ENCODE peak calls at places on chromosomes 16 and 17, in five cellular contexts. M, K, J, G and Q are unnamed samples.

GRCh38 chr16:50282010-50282538 is 15.7 kb downstream of the ADCY7 start:
- DNase-seq in M (peak), K (peak), J (peak), G (no peak), Q (peak)

GRCh38 chr17:48003686-48004120 is 32.8 kb downstream of the CDK5RAP3 start:
- DNase-seq in M (no peak), K (no peak), J (no peak), G (peak), Q (no peak)

GRCh38 chr17:17508019-17508535 is 11.9 kb upstream of the RASD1 start:
- DNase-seq in M (no peak), K (no peak), J (peak), G (no peak), Q (no peak)

GRCh38 chr17:58324409-58325288 is 3.9 kb downstream of the TSPOAP1 start:
- DNase-seq in M (peak), K (no peak), J (peak), G (peak), Q (peak)

GRCh38 chr17:57806083-57806830 is 43.6 kb downstream of the MRPS23 start:
- DNase-seq in M (no peak), K (no peak), J (no peak), G (peak), Q (no peak)

GRCh38 chr17:78903101-78903779 is at the start of gene CEP295NL:
- DNase-seq in M (no peak), K (no peak), J (peak), G (peak), Q (no peak)

GRCh38 chr16:31350275-31351005 is 4.5 kb upstream of the ITGAX start:
- DNase-seq in M (no peak), K (peak), J (no peak), G (no peak), Q (no peak)

GRCh38 chr17:75487351-75488070 is 27.8 kb downstream of the CASKIN2 start:
- DNase-seq in M (no peak), K (peak), J (peak), G (peak), Q (no peak)

GRCh38 chr16:67674851-67675578 is 8.4 kb downstream of the C16orf86 start:
- DNase-seq in M (no peak), K (no peak), J (no peak), G (peak), Q (no peak)

GRCh38 chr16:46658925-46659324 is 30.1 kb downstream of the VPS35 start:
- DNase-seq in M (no peak), K (peak), J (no peak), G (no peak), Q (no peak)

GRCh38 chr17:19686400-19687090 is 29.8 kb downstream of the SLC47A2 start:
- DNase-seq in M (no peak), K (no peak), J (no peak), G (no peak), Q (no peak)

GRCh38 chr17:4604111-4604644 is 19.8 kb downstream of the SMTNL2 start:
- DNase-seq in M (peak), K (no peak), J (peak), G (peak), Q (peak)

GRCh38 chr17:38687291-38687690 is 12.5 kb upstream of the EPOP start:
- DNase-seq in M (no peak), K (no peak), J (no peak), G (no peak), Q (no peak)

GRCh38 chr17:56325561-56325960 is 172.3 kb downstream of the ANKFN1 start:
- DNase-seq in M (no peak), K (no peak), J (no peak), G (peak), Q (no peak)

GRCh38 chr16:85986931-85987749 is 88.2 kb downstream of the IRF8 start:
- DNase-seq in M (no peak), K (no peak), J (no peak), G (peak), Q (no peak)

GRCh38 chr17:21842332-21843317 is 150.3 kb downstream of the KCNJ18 start:
- DNase-seq in M (no peak), K (no peak), J (peak), G (no peak), Q (no peak)

GRCh38 chr17:31802502-31802901 is 56.5 kb downstream of the COPRS start:
- DNase-seq in M (no peak), K (no peak), J (no peak), G (no peak), Q (no peak)

GRCh38 chr17:77527836-77528505 is 387.2 kb downstream of the SEC14L1 start:
- DNase-seq in M (peak), K (no peak), J (peak), G (peak), Q (no peak)

GRCh38 chr17:38600906-38601305 is 4.8 kb downstream of the SRCIN1 start:
- DNase-seq in M (no peak), K (no peak), J (no peak), G (peak), Q (no peak)

GRCh38 chr16:79267781-79268180 is 332.8 kb downstream of the MAF start:
- DNase-seq in M (no peak), K (no peak), J (no peak), G (peak), Q (no peak)

GRCh38 chr17:71500761-71501555 is 619.9 kb upstream of the SOX9 start:
- DNase-seq in M (no peak), K (no peak), J (no peak), G (no peak), Q (no peak)

GRCh38 chr16:84595052-84595481 is 22.8 kb downstream of the COTL1 start:
- DNase-seq in M (peak), K (no peak), J (no peak), G (no peak), Q (no peak)

GRCh38 chr16:79212114-79212791 is 388.3 kb downstream of the MAF start:
- DNase-seq in M (no peak), K (no peak), J (no peak), G (peak), Q (no peak)

GRCh38 chr16:3945751-3946603 is 65.5 kb upstream of the CREBBP start:
- DNase-seq in M (peak), K (no peak), J (no peak), G (peak), Q (peak)

GRCh38 chr17:2595736-2596135 is 2.3 kb downstream of the PAFAH1B1 start:
- DNase-seq in M (no peak), K (no peak), J (no peak), G (peak), Q (no peak)

GRCh38 chr16:61823326-61823725 is 212.9 kb downstream of the CDH8 start:
- DNase-seq in M (no peak), K (no peak), J (no peak), G (no peak), Q (no peak)

GRCh38 chr17:3761918-3762380 is 38.2 kb downstream of the HASPIN start:
- DNase-seq in M (no peak), K (no peak), J (no peak), G (peak), Q (no peak)

GRCh38 chr17:71726320-71726719 is 394.5 kb upstream of the SOX9 start:
- DNase-seq in M (no peak), K (no peak), J (no peak), G (no peak), Q (no peak)

GRCh38 chr16:1964046-1964505 is 550 bp downstream of the RPS2 start:
- DNase-seq in M (no peak), K (no peak), J (no peak), G (no peak), Q (no peak)

GRCh38 chr17:42842286-42842685 is 2.1 kb upstream of the AOC2 start:
- DNase-seq in M (no peak), K (no peak), J (no peak), G (no peak), Q (no peak)

GRCh38 chr16:11655655-11656054 is 12.6 kb upstream of the SNN start:
- DNase-seq in M (no peak), K (no peak), J (no peak), G (no peak), Q (no peak)

GRCh38 chr16:2149630-2150417 is 1.4 kb downstream of the RAB26 start:
- DNase-seq in M (no peak), K (no peak), J (no peak), G (peak), Q (no peak)

GRCh38 chr16:85474808-85475207 is 138.3 kb upstream of the GSE1 start:
- DNase-seq in M (no peak), K (no peak), J (no peak), G (no peak), Q (no peak)

GRCh38 chr16:17685445-17685844 is 214.7 kb upstream of the XYLT1 start:
- DNase-seq in M (no peak), K (no peak), J (no peak), G (no peak), Q (no peak)

GRCh38 chr17:39229274-39229913 is 3.6 kb upstream of the STAC2 start:
- DNase-seq in M (no peak), K (no peak), J (no peak), G (peak), Q (no peak)

GRCh38 chr16:70390774-70391173 is 44.1 kb downstream of the DDX19A start:
- DNase-seq in M (no peak), K (no peak), J (no peak), G (no peak), Q (no peak)

GRCh38 chr17:77644981-77645380 is 313.5 kb upstream of the TNRC6C start:
- DNase-seq in M (no peak), K (no peak), J (peak), G (peak), Q (no peak)

DNA sequence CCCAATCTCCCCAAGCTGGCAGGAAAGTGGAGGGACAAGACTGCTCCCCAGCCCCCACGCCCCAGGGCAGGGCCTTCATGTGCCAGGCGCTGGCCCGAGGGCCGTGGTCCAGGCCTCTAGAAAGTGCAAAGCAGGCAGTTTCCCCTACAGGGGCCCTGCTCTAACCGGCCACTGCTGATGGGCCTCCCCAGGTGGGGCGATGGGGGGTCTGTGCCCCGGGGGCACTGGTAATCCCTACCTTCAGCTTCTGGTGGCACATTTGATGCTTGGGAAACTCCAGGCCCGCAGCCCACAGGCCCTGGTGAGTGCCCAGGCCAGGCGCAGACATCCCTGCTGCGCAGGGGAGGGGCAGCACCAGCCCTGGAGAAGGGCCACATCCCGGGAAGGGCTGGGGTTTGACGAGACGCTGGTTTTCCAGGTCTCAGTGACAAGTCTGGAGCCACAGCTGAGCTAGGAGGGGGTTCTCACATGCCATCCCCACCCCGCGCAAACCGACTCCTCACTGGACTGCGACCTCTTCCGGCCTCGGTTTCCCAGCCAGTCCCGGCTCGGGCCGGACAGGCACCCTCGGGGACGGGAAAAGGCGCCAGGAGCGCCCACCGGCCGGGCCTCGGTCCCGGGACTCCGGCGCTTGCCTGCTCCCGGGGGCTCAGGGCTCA is 1.6 kb downstream of the DOC2B start:
- DNase-seq in M (no peak), K (no peak), J (no peak), G (peak), Q (no peak)
- H3K4me3 ChIP-seq in M (peak), K (peak), J (peak), G (peak), Q (peak)

GRCh38 chr17:66652840-66653507 is 181.9 kb upstream of the CACNG5 start:
- DNase-seq in M (no peak), K (no peak), J (no peak), G (no peak), Q (no peak)

GRCh38 chr17:66654764-66655163 is 180.2 kb upstream of the CACNG5 start:
- DNase-seq in M (no peak), K (no peak), J (no peak), G (no peak), Q (no peak)

GRCh38 chr17:66654341-66654740 is 180.6 kb upstream of the CACNG5 start:
- DNase-seq in M (no peak), K (no peak), J (no peak), G (no peak), Q (no peak)

GRCh38 chr17:66655461-66655860 is 179.5 kb upstream of the CACNG5 start:
- DNase-seq in M (no peak), K (no peak), J (no peak), G (no peak), Q (no peak)

GRCh38 chr17:66655861-66656260 is 179.1 kb upstream of the CACNG5 start:
- DNase-seq in M (no peak), K (no peak), J (no peak), G (no peak), Q (no peak)
- H3K27ac ChIP-seq in M (no peak), K (no peak), J (no peak), G (no peak), Q (no peak)

GRCh38 chr17:43983515-43984411 is 20.7 kb upstream of the NAGS start:
- DNase-seq in M (peak), K (no peak), J (peak), G (peak), Q (peak)
- TF ChIP-seq CTCF in M (no peak), K (no peak), J (peak), G (peak), Q (no peak)

GRCh38 chr17:30234954-30235353 is 543 bp downstream of the SLC6A4 start:
- DNase-seq in M (no peak), K (no peak), J (no peak), G (no peak), Q (no peak)
- H3K4me3 ChIP-seq in M (peak), K (peak), J (peak), G (no peak), Q (peak)

GRCh38 chr17:12421077-12421476 is 244.6 kb upstream of the MYOCD start:
- DNase-seq in M (no peak), K (no peak), J (no peak), G (no peak), Q (no peak)

GRCh38 chr17:12421646-12422306 is 243.9 kb upstream of the MYOCD start:
- DNase-seq in M (no peak), K (no peak), J (no peak), G (no peak), Q (no peak)

GRCh38 chr17:12422632-12423031 is 243.1 kb upstream of the MYOCD start:
- DNase-seq in M (peak), K (no peak), J (no peak), G (no peak), Q (peak)
- H3K27ac ChIP-seq in M (no peak), K (no peak), J (no peak), G (no peak), Q (no peak)

GRCh38 chr17:170130-170654 is 11.3 kb downstream of the DOC2B start:
- DNase-seq in M (no peak), K (no peak), J (peak), G (no peak), Q (no peak)

GRCh38 chr17:162689-163088 is 18.8 kb downstream of the DOC2B start:
- DNase-seq in M (no peak), K (no peak), J (no peak), G (no peak), Q (no peak)

GRCh38 chr17:163514-164103 is 17.8 kb downstream of the DOC2B start:
- DNase-seq in M (no peak), K (no peak), J (no peak), G (peak), Q (no peak)

GRCh38 chr17:164536-165235 is 16.8 kb downstream of the DOC2B start:
- DNase-seq in M (peak), K (peak), J (no peak), G (peak), Q (peak)

DNA sequence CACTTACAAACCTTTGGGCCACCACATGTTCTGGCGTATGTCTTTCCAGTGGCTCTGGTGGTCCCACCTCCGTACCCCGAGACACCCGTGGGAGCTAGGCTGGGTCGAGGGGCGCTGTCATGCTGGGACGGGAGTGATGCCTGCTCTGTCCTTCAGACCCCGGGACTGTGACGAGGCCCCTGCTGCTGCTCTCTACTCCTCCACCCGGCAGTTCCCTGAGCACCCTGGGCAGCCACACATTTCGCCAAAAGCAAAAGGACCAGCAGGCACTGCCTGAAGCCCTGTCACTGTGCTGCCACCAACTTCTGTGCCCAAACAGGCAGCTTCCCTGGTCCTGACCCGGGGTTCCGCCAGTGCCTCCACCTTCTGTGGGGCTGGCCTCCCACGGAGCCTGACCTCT is 15.5 kb downstream of the DOC2B start:
- DNase-seq in M (no peak), K (no peak), J (no peak), G (no peak), Q (no peak)
- TF ChIP-seq CTCF in M (no peak), K (no peak), J (no peak), G (no peak), Q (no peak)